ENCODE peak calls at places on chromosomes 5 and 9, in six cellular contexts. G is cardiac fibroblast, Y is AG04450, L is A549, P is PC-9, N is brain microvascular endothelial cell. V is an unnamed sample.

GRCh38 chr9:130333041-130334040 is 67.8 kb downstream of the HMCN2 start:
- DNase-seq in G (no peak), N (no peak), Y (peak), P (no peak), L (no peak), V (no peak)

GRCh38 chr5:178306430-178307225 is 74.0 kb upstream of the PHYKPL start:
- DNase-seq in N (no peak), P (no peak), G (no peak), Y (no peak), L (no peak), V (no peak)

GRCh38 chr5:181167814-181168488 is 20.6 kb downstream of the OR2V2 start:
- DNase-seq in N (no peak), Y (no peak), G (no peak), L (no peak), P (no peak), V (peak)

GRCh38 chr5:179242676-179243075 is 102.6 kb downstream of the ADAMTS2 start:
- DNase-seq in G (no peak), N (no peak), L (no peak), P (no peak), Y (no peak), V (no peak)

GRCh38 chr5:32710335-32710858 is 724 bp upstream of the NPR3 start:
- DNase-seq in Y (no peak), L (peak), N (no peak), P (no peak), G (no peak), V (no peak)

GRCh38 chr9:127384901-127385300 is 12.1 kb upstream of the SLC2A8 start:
- DNase-seq in Y (no peak), L (no peak), G (no peak), N (no peak), P (no peak), V (no peak)

GRCh38 chr9:35658894-35659220 is 765 bp downstream of the CCDC107 start:
- DNase-seq in Y (no peak), L (no peak), P (no peak), G (peak), N (peak), V (peak)

GRCh38 chr5:147522435-147522834 is 12.6 kb upstream of the DPYSL3 start:
- DNase-seq in N (no peak), L (no peak), G (peak), P (no peak), Y (no peak), V (no peak)

DNA sequence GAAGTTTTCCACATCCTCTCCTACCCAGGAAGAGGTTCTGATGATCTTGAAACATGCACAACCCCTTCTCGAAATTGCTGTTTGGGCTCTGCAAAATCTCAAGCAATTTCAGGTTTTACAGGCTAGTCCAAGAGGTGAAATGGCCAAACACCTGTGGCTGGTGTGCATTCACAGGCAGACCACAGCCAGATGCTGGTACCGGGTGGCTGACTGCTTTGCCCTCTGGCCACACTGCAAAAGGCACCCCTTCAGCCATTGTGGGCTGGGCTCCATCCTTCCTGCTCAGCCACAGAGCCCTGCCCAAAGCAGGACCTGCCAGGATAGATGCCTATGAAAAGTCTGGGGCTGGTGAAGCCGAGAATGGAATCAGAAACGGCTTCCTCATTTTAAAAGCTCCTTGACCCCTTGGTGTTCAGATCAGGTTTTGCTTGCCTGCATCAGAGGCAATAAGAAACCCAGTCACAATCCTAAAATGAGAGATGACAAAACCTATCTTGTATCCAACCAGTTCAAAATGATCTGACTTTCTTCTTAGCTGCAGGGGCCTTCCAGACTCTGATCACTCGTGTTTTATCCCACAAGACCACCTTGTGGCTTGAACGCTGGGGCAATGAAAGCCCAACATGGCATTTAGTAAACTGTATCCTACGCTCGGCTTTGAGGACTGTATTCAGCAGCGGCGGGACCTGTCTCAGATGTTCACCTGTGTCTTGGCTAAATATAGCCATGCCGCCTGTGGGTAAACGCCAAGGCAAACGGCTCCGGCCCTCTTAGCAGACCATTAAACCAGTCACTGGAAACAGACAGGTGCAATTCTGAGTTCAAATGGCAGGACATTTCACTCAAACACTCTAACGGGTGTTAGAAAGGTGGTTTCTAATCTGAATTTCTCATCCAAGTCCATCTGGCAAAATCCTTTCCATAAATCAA is 49.6 kb downstream of the EPB41L4B start:
- DNase-seq in N (no peak), P (no peak), Y (no peak), L (no peak), G (no peak), V (no peak)
- H3K4me3 ChIP-seq in N (no peak), P (no peak), Y (no peak), L (no peak), G (no peak), V (no peak)

DNA sequence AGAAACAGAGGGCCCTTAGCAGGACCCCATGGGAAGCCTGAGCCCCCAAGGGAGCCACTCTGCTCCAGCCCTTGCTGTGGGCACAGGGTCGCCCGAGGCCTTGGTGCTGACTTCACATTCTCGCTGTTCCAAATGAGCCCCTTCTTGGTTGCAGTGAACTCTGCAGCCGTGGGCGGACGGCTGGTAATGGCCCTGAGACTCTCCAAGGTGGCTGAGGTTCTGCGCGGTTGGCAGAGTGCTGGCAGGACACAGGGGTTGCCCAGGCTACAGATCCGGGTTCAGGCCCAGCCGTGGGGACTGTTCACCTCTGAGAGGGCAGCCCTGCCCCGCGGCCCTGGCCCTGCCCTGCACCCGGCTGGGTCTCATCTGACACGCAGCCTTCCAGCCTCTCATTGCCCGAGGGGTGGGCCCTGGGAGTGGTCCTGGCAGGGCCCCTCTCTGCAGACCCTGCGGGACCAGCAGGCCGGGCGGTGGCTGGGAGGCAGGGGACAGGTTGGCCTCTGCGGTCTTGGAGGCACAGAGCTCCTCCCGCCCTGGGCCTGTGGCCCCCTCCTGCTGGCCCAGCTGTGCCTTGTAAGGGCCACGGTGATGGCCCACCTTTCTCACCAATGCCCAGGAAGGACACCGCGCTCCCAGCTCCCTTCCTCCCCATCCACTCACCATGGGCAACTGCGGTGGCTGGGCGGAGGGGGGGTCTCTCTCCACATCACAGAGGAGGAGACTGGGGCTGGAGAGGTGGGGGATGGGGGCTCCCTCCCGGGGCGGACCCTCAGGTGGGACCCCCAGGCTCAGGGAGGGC is 51.6 kb downstream of the AHRR start:
- DNase-seq in Y (no peak), G (no peak), L (no peak), P (no peak), N (no peak), V (peak)
- H3K4me3 ChIP-seq in Y (no peak), G (no peak), L (peak), P (no peak), N (no peak), V (peak)

GRCh38 chr5:148808864-148809642 is 17.4 kb upstream of the ADRB2 start:
- DNase-seq in L (no peak), N (no peak), P (peak), G (no peak), Y (no peak), V (no peak)
- H3K4me3 ChIP-seq in L (peak), N (no peak), P (peak), G (no peak), Y (no peak), V (no peak)

GRCh38 chr5:78504726-78505431 is 143.7 kb downstream of the LHFPL2 start:
- DNase-seq in L (peak), Y (peak), G (peak), N (peak), P (peak), V (peak)

GRCh38 chr5:78505860-78506259 is 142.7 kb downstream of the LHFPL2 start:
- DNase-seq in P (no peak), Y (no peak), N (no peak), L (no peak), G (no peak), V (peak)

GRCh38 chr5:78507531-78507930 is 141.0 kb downstream of the LHFPL2 start:
- DNase-seq in Y (no peak), P (no peak), G (no peak), L (no peak), N (no peak), V (no peak)

GRCh38 chr5:78508231-78508765 is 140.3 kb downstream of the LHFPL2 start:
- DNase-seq in N (peak), Y (peak), L (no peak), P (peak), G (peak), V (no peak)

GRCh38 chr5:78506296-78507049 is 142.1 kb downstream of the LHFPL2 start:
- DNase-seq in N (no peak), Y (no peak), P (no peak), G (peak), L (no peak), V (no peak)
- H3K4me3 ChIP-seq in N (no peak), Y (no peak), P (peak), G (peak), L (no peak), V (no peak)

GRCh38 chr9:137111788-137112563 is 2.6 kb downstream of the DPP7 start:
- DNase-seq in L (no peak), G (no peak), Y (no peak), P (no peak), N (no peak), V (no peak)

GRCh38 chr9:137110911-137111787 is 3.4 kb downstream of the DPP7 start:
- DNase-seq in N (no peak), L (no peak), G (no peak), P (no peak), Y (no peak), V (no peak)

GRCh38 chr9:137113385-137114159 is 961 bp downstream of the DPP7 start:
- DNase-seq in G (no peak), L (no peak), Y (no peak), N (no peak), P (no peak), V (no peak)

GRCh38 chr9:137114220-137114612 is 317 bp downstream of the DPP7 start:
- DNase-seq in L (no peak), G (no peak), N (no peak), P (no peak), Y (no peak), V (no peak)

DNA sequence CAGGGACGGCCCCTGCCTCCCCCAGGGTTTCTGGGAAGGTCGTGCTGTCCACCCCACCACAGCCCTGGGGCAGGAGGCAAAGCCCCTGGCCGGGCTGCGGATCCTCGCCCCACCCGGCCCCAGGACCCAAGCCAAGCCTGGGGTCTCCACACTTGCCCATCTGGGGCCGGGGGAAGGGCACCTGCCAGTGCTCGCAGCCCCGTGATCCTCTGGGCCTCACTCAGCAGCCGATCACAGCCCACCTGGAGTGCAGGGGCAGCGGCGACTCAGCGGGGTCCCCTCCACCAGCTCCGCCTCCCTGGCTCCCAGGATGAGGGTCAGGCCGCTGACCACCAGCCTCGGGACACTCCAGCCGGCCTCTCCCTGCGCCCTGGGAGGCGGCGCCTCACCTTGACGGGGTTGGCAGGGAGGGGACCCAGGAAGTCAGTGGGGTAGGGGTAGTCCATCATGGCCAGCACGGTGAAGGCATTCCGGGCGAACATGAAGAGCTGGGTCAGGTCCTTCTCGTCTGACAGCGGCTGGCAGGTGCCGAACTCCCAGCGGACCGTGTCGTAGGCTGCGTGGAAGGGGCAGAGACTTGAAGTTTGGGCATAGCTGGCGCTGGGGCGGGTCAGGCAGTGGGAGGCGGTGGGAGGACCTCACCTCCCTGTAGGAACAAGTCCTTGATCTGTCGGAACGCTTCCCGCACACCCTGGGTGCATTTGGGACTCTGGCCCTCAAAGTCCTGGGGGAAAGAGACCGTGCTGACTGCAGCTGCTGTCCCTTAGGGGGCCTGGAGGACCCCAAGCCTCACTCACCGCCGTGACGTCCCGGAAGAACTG is 1.8 kb downstream of the DPP7 start:
- DNase-seq in G (no peak), N (no peak), P (no peak), L (no peak), Y (no peak), V (no peak)
- H3K4me3 ChIP-seq in G (no peak), N (no peak), P (no peak), L (no peak), Y (no peak), V (peak)

DNA sequence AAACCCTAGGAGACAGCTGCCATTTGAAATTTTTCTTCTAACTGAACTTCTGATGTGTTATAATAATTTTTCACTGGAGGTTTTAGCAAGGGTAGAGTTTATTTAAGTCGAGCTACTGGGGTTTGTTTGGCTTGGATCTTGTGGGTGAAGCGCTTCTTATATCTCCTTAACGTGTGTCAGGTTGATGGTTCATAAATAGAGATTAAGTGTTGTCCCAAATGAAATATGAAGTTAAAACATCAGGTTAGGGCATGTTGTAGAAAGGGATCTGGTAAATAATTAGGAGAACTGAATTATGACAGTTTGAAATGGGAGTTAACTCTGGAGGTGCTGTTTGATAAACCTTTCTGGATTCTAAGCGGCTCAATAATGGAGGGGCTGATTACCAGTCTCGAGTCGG is 717.1 kb upstream of the WWC1 start:
- DNase-seq in G (no peak), Y (no peak), L (no peak), P (no peak), N (no peak), V (no peak)
- H3K4me3 ChIP-seq in G (no peak), Y (no peak), L (no peak), P (no peak), N (no peak), V (no peak)

GRCh38 chr5:96808541-96808828 is 740 bp upstream of the ERAP1 start:
- DNase-seq in Y (no peak), G (no peak), P (no peak), N (no peak), L (no peak), V (no peak)

GRCh38 chr5:96807099-96807654 is 568 bp downstream of the ERAP1 start:
- DNase-seq in P (peak), Y (no peak), N (peak), G (peak), L (peak), V (peak)

GRCh38 chr5:96809898-96810297 is 2.2 kb upstream of the ERAP1 start:
- DNase-seq in Y (no peak), G (no peak), L (no peak), P (no peak), N (no peak), V (no peak)

GRCh38 chr5:96812851-96813250 is 5.1 kb upstream of the ERAP1 start:
- DNase-seq in L (no peak), G (no peak), Y (no peak), N (no peak), P (no peak), V (no peak)

GRCh38 chr5:96808868-96809558 is 1.3 kb upstream of the ERAP1 start:
- DNase-seq in L (no peak), Y (no peak), N (no peak), G (no peak), P (no peak), V (no peak)
- H3K4me3 ChIP-seq in L (peak), Y (no peak), N (no peak), G (peak), P (peak), V (no peak)

DNA sequence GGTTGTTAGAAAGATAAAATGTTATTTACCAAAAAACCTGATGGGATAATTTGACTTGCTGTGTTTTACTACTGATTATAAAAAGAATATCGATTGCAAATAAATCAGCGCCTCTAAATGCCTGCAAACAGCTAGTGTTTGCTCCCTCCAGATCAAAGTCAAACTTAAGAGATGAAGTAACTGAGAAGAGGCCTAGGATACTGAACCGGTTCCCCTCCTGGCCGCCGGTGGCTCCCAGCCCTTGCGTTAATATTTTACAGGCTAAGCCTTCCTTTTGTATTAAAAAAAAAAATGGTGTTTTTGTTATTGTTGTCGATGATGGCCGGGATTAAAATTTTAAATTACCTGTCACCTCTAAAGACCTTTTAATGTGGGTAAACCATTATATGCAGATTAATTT is 2.6 kb downstream of the IRX1 start:
- DNase-seq in G (no peak), N (no peak), L (no peak), P (no peak), Y (no peak), V (no peak)
- H3K4me3 ChIP-seq in G (no peak), N (no peak), L (no peak), P (no peak), Y (no peak), V (no peak)

GRCh38 chr9:74527718-74528117 is 30.6 kb downstream of the RORB start:
- DNase-seq in P (no peak), Y (no peak), L (no peak), G (no peak), N (no peak), V (no peak)

GRCh38 chr9:74528207-74528606 is 31.1 kb downstream of the RORB start:
- DNase-seq in G (no peak), P (no peak), N (no peak), Y (no peak), L (no peak), V (no peak)

GRCh38 chr9:74524289-74524688 is 27.2 kb downstream of the RORB start:
- DNase-seq in G (no peak), L (no peak), Y (no peak), N (no peak), P (no peak), V (no peak)

GRCh38 chr9:74521009-74521408 is 23.9 kb downstream of the RORB start:
- DNase-seq in G (no peak), N (no peak), L (no peak), P (no peak), Y (no peak), V (no peak)

GRCh38 chr9:74526215-74526614 is 29.1 kb downstream of the RORB start:
- DNase-seq in P (no peak), N (no peak), G (no peak), L (no peak), Y (no peak), V (no peak)
- H3K4me3 ChIP-seq in P (no peak), N (no peak), G (no peak), L (no peak), Y (no peak), V (no peak)